ENCODE peak calls at places on chromosomes 16 and 17, in nine cellular contexts. One of them, this sample, is unnamed.

GRCh38 chr17:42920922-42921321 is 20.3 kb downstream of the G6PC1 start:
- DNase-seq in NCI-H345: peak
- DNase-seq in HAP-1: no peak
- DNase-seq in kidney tubule cell: no peak
- DNase-seq in stimulated activated CD8-positive, alpha-beta memory T cell treated with anti-CD3 and anti-CD28 coated beads, Interleukin-15, amount 100 ng/mL, for 24 hours: no peak
- DNase-seq in activated CD4-positive, alpha-beta T cell treated with anti-CD3 and anti-CD28 coated beads, Interleukin-2, amount 50 U/mL, for 48 hours: no peak
- DNase-seq in cardiac muscle cell: peak
- DNase-seq in COR-L47: peak
- DNase-seq in GM04504: no peak
- DNase-seq in this sample: no peak

GRCh38 chr16:66315210-66315825 is 51.2 kb upstream of the CDH5 start:
- DNase-seq in NCI-H345: peak
- DNase-seq in HAP-1: peak
- DNase-seq in kidney tubule cell: peak
- DNase-seq in stimulated activated CD8-positive, alpha-beta memory T cell treated with anti-CD3 and anti-CD28 coated beads, Interleukin-15, amount 100 ng/mL, for 24 hours: peak
- DNase-seq in activated CD4-positive, alpha-beta T cell treated with anti-CD3 and anti-CD28 coated beads, Interleukin-2, amount 50 U/mL, for 48 hours: peak
- DNase-seq in cardiac muscle cell: peak
- DNase-seq in COR-L47: peak
- DNase-seq in GM04504: peak
- DNase-seq in this sample: peak

GRCh38 chr16:52368899-52369298 is 178.0 kb downstream of the TOX3 start:
- DNase-seq in NCI-H345: no peak
- DNase-seq in HAP-1: no peak
- DNase-seq in kidney tubule cell: no peak
- DNase-seq in stimulated activated CD8-positive, alpha-beta memory T cell treated with anti-CD3 and anti-CD28 coated beads, Interleukin-15, amount 100 ng/mL, for 24 hours: no peak
- DNase-seq in activated CD4-positive, alpha-beta T cell treated with anti-CD3 and anti-CD28 coated beads, Interleukin-2, amount 50 U/mL, for 48 hours: no peak
- DNase-seq in cardiac muscle cell: no peak
- DNase-seq in COR-L47: no peak
- DNase-seq in GM04504: no peak
- DNase-seq in this sample: no peak

GRCh38 chr16:84526794-84527485 is 22.5 kb upstream of the MEAK7 start:
- DNase-seq in NCI-H345: no peak
- DNase-seq in HAP-1: peak
- DNase-seq in kidney tubule cell: peak
- DNase-seq in stimulated activated CD8-positive, alpha-beta memory T cell treated with anti-CD3 and anti-CD28 coated beads, Interleukin-15, amount 100 ng/mL, for 24 hours: no peak
- DNase-seq in activated CD4-positive, alpha-beta T cell treated with anti-CD3 and anti-CD28 coated beads, Interleukin-2, amount 50 U/mL, for 48 hours: no peak
- DNase-seq in cardiac muscle cell: peak
- DNase-seq in COR-L47: no peak
- DNase-seq in GM04504: no peak
- DNase-seq in this sample: no peak

GRCh38 chr16:55480228-55480655 is 1.2 kb downstream of the MMP2 start:
- DNase-seq in NCI-H345: no peak
- DNase-seq in HAP-1: no peak
- DNase-seq in kidney tubule cell: peak
- DNase-seq in stimulated activated CD8-positive, alpha-beta memory T cell treated with anti-CD3 and anti-CD28 coated beads, Interleukin-15, amount 100 ng/mL, for 24 hours: no peak
- DNase-seq in activated CD4-positive, alpha-beta T cell treated with anti-CD3 and anti-CD28 coated beads, Interleukin-2, amount 50 U/mL, for 48 hours: no peak
- DNase-seq in cardiac muscle cell: peak
- DNase-seq in COR-L47: no peak
- DNase-seq in GM04504: peak
- DNase-seq in this sample: peak

GRCh38 chr16:4369006-4369766 is 2.5 kb upstream of the VASN start:
- DNase-seq in NCI-H345: no peak
- DNase-seq in HAP-1: no peak
- DNase-seq in kidney tubule cell: peak
- DNase-seq in stimulated activated CD8-positive, alpha-beta memory T cell treated with anti-CD3 and anti-CD28 coated beads, Interleukin-15, amount 100 ng/mL, for 24 hours: no peak
- DNase-seq in activated CD4-positive, alpha-beta T cell treated with anti-CD3 and anti-CD28 coated beads, Interleukin-2, amount 50 U/mL, for 48 hours: no peak
- DNase-seq in cardiac muscle cell: no peak
- DNase-seq in COR-L47: no peak
- DNase-seq in GM04504: no peak
- DNase-seq in this sample: no peak

GRCh38 chr16:5044011-5044540 is 10.3 kb upstream of the NAGPA start:
- DNase-seq in NCI-H345: no peak
- DNase-seq in HAP-1: no peak
- DNase-seq in kidney tubule cell: no peak
- DNase-seq in stimulated activated CD8-positive, alpha-beta memory T cell treated with anti-CD3 and anti-CD28 coated beads, Interleukin-15, amount 100 ng/mL, for 24 hours: no peak
- DNase-seq in activated CD4-positive, alpha-beta T cell treated with anti-CD3 and anti-CD28 coated beads, Interleukin-2, amount 50 U/mL, for 48 hours: no peak
- DNase-seq in cardiac muscle cell: no peak
- DNase-seq in COR-L47: no peak
- DNase-seq in GM04504: no peak
- DNase-seq in this sample: no peak

GRCh38 chr17:44084131-44084538 is 13.6 kb downstream of the G6PC3 start:
- DNase-seq in NCI-H345: peak
- DNase-seq in HAP-1: peak
- DNase-seq in kidney tubule cell: no peak
- DNase-seq in stimulated activated CD8-positive, alpha-beta memory T cell treated with anti-CD3 and anti-CD28 coated beads, Interleukin-15, amount 100 ng/mL, for 24 hours: no peak
- DNase-seq in activated CD4-positive, alpha-beta T cell treated with anti-CD3 and anti-CD28 coated beads, Interleukin-2, amount 50 U/mL, for 48 hours: peak
- DNase-seq in cardiac muscle cell: no peak
- DNase-seq in COR-L47: no peak
- DNase-seq in GM04504: no peak
- DNase-seq in this sample: peak

GRCh38 chr17:50258647-50259483 is 15.4 kb upstream of the TMEM92 start:
- DNase-seq in NCI-H345: no peak
- DNase-seq in HAP-1: no peak
- DNase-seq in kidney tubule cell: no peak
- DNase-seq in stimulated activated CD8-positive, alpha-beta memory T cell treated with anti-CD3 and anti-CD28 coated beads, Interleukin-15, amount 100 ng/mL, for 24 hours: no peak
- DNase-seq in activated CD4-positive, alpha-beta T cell treated with anti-CD3 and anti-CD28 coated beads, Interleukin-2, amount 50 U/mL, for 48 hours: no peak
- DNase-seq in cardiac muscle cell: peak
- DNase-seq in COR-L47: no peak
- DNase-seq in GM04504: peak
- DNase-seq in this sample: no peak

GRCh38 chr17:36848008-36848902 is 89.0 kb upstream of the LHX1 start:
- DNase-seq in NCI-H345: no peak
- DNase-seq in HAP-1: no peak
- DNase-seq in kidney tubule cell: no peak
- DNase-seq in stimulated activated CD8-positive, alpha-beta memory T cell treated with anti-CD3 and anti-CD28 coated beads, Interleukin-15, amount 100 ng/mL, for 24 hours: no peak
- DNase-seq in activated CD4-positive, alpha-beta T cell treated with anti-CD3 and anti-CD28 coated beads, Interleukin-2, amount 50 U/mL, for 48 hours: no peak
- DNase-seq in cardiac muscle cell: peak
- DNase-seq in COR-L47: no peak
- DNase-seq in GM04504: no peak
- DNase-seq in this sample: no peak

GRCh38 chr16:59113009-59113408 is 378.9 kb upstream of the GOT2 start:
- DNase-seq in NCI-H345: no peak
- DNase-seq in HAP-1: no peak
- DNase-seq in kidney tubule cell: no peak
- DNase-seq in stimulated activated CD8-positive, alpha-beta memory T cell treated with anti-CD3 and anti-CD28 coated beads, Interleukin-15, amount 100 ng/mL, for 24 hours: no peak
- DNase-seq in activated CD4-positive, alpha-beta T cell treated with anti-CD3 and anti-CD28 coated beads, Interleukin-2, amount 50 U/mL, for 48 hours: no peak
- DNase-seq in cardiac muscle cell: no peak
- DNase-seq in COR-L47: no peak
- DNase-seq in GM04504: no peak
- DNase-seq in this sample: no peak

GRCh38 chr17:78249074-78249835 is 17.8 kb downstream of the TMEM235 start:
- DNase-seq in NCI-H345: no peak
- DNase-seq in HAP-1: no peak
- DNase-seq in kidney tubule cell: no peak
- DNase-seq in stimulated activated CD8-positive, alpha-beta memory T cell treated with anti-CD3 and anti-CD28 coated beads, Interleukin-15, amount 100 ng/mL, for 24 hours: no peak
- DNase-seq in activated CD4-positive, alpha-beta T cell treated with anti-CD3 and anti-CD28 coated beads, Interleukin-2, amount 50 U/mL, for 48 hours: no peak
- DNase-seq in cardiac muscle cell: no peak
- DNase-seq in COR-L47: no peak
- DNase-seq in GM04504: no peak
- DNase-seq in this sample: no peak

GRCh38 chr16:61105544-61105943 is 930.7 kb downstream of the CDH8 start:
- DNase-seq in NCI-H345: no peak
- DNase-seq in HAP-1: no peak
- DNase-seq in kidney tubule cell: no peak
- DNase-seq in stimulated activated CD8-positive, alpha-beta memory T cell treated with anti-CD3 and anti-CD28 coated beads, Interleukin-15, amount 100 ng/mL, for 24 hours: no peak
- DNase-seq in activated CD4-positive, alpha-beta T cell treated with anti-CD3 and anti-CD28 coated beads, Interleukin-2, amount 50 U/mL, for 48 hours: no peak
- DNase-seq in cardiac muscle cell: no peak
- DNase-seq in COR-L47: no peak
- DNase-seq in GM04504: no peak
- DNase-seq in this sample: no peak

GRCh38 chr16:88853336-88853941 is 3.3 kb downstream of the GALNS start:
- DNase-seq in NCI-H345: no peak
- DNase-seq in HAP-1: no peak
- DNase-seq in kidney tubule cell: no peak
- DNase-seq in stimulated activated CD8-positive, alpha-beta memory T cell treated with anti-CD3 and anti-CD28 coated beads, Interleukin-15, amount 100 ng/mL, for 24 hours: no peak
- DNase-seq in activated CD4-positive, alpha-beta T cell treated with anti-CD3 and anti-CD28 coated beads, Interleukin-2, amount 50 U/mL, for 48 hours: no peak
- DNase-seq in cardiac muscle cell: no peak
- DNase-seq in COR-L47: no peak
- DNase-seq in GM04504: no peak
- DNase-seq in this sample: no peak

GRCh38 chr17:53101706-53102105 is 721.0 kb upstream of the KIF2B start:
- DNase-seq in NCI-H345: peak
- DNase-seq in HAP-1: no peak
- DNase-seq in kidney tubule cell: no peak
- DNase-seq in stimulated activated CD8-positive, alpha-beta memory T cell treated with anti-CD3 and anti-CD28 coated beads, Interleukin-15, amount 100 ng/mL, for 24 hours: no peak
- DNase-seq in activated CD4-positive, alpha-beta T cell treated with anti-CD3 and anti-CD28 coated beads, Interleukin-2, amount 50 U/mL, for 48 hours: no peak
- DNase-seq in cardiac muscle cell: no peak
- DNase-seq in COR-L47: no peak
- DNase-seq in GM04504: no peak
- DNase-seq in this sample: no peak

GRCh38 chr17:7832431-7832830 is 1.6 kb upstream of the KDM6B start:
- DNase-seq in NCI-H345: no peak
- DNase-seq in HAP-1: no peak
- DNase-seq in kidney tubule cell: no peak
- DNase-seq in stimulated activated CD8-positive, alpha-beta memory T cell treated with anti-CD3 and anti-CD28 coated beads, Interleukin-15, amount 100 ng/mL, for 24 hours: no peak
- DNase-seq in activated CD4-positive, alpha-beta T cell treated with anti-CD3 and anti-CD28 coated beads, Interleukin-2, amount 50 U/mL, for 48 hours: no peak
- DNase-seq in cardiac muscle cell: no peak
- DNase-seq in COR-L47: no peak
- DNase-seq in GM04504: no peak
- DNase-seq in this sample: no peak

GRCh38 chr17:62008294-62008693 is 56.8 kb downstream of the MED13 start:
- DNase-seq in NCI-H345: no peak
- DNase-seq in HAP-1: no peak
- DNase-seq in kidney tubule cell: no peak
- DNase-seq in stimulated activated CD8-positive, alpha-beta memory T cell treated with anti-CD3 and anti-CD28 coated beads, Interleukin-15, amount 100 ng/mL, for 24 hours: no peak
- DNase-seq in activated CD4-positive, alpha-beta T cell treated with anti-CD3 and anti-CD28 coated beads, Interleukin-2, amount 50 U/mL, for 48 hours: no peak
- DNase-seq in cardiac muscle cell: no peak
- DNase-seq in COR-L47: no peak
- DNase-seq in GM04504: no peak
- DNase-seq in this sample: no peak